ENCODE peak calls at places on chromosomes 3 and 15, in nine cellular contexts. K is spleen; I is stimulated activated CD8-positive, alpha-beta memory T cell treated with anti-CD3 and anti-CD28 coated beads, Interleukin-7, amount 100 ng/mL, for 24 hours; T is aorta; S is RWPE1; P is dermis microvascular lymphatic vessel endothelial cell; A is stimulated activated naive CD4-positive, alpha-beta T cell treated with Interleukin-2 at 50 U/mL for 16 hours; W is ascending aorta; F is CD8-positive, alpha-beta memory T cell. B is an unnamed sample.

GRCh38 chr3:30607032-30607833 is 832 bp downstream of the TGFBR2 start:
- DNase-seq in S (peak), A (peak), I (peak), F (peak), T (peak), W (peak), K (peak), P (no peak), B (peak)

GRCh38 chr3:81105761-81106160 is 655.7 kb downstream of the GBE1 start:
- DNase-seq in S (no peak), P (no peak), W (no peak), F (no peak), T (no peak), K (no peak), I (no peak), A (no peak), B (no peak)

GRCh38 chr15:89365457-89366055 is 30.9 kb upstream of the POLG start:
- DNase-seq in A (no peak), T (no peak), F (no peak), K (no peak), I (no peak), S (no peak), P (no peak), W (no peak), B (peak)

GRCh38 chr15:38714309-38715072 is 149.9 kb upstream of the RASGRP1 start:
- DNase-seq in A (no peak), W (no peak), K (no peak), I (no peak), S (peak), P (peak), T (peak), F (no peak), B (no peak)

GRCh38 chr3:13282528-13282985 is 137.6 kb downstream of the NUP210 start:
- DNase-seq in F (no peak), K (peak), P (no peak), T (no peak), S (no peak), A (no peak), W (no peak), I (no peak), B (peak)

GRCh38 chr3:141174683-141175082 is 56.9 kb upstream of the PXYLP1 start:
- DNase-seq in F (no peak), S (no peak), I (no peak), A (no peak), K (no peak), P (no peak), W (no peak), T (no peak), B (no peak)

GRCh38 chr3:166114448-166114847 is 277.2 kb upstream of the BCHE start:
- DNase-seq in F (no peak), T (no peak), A (no peak), W (no peak), K (no peak), P (no peak), S (no peak), I (no peak), B (no peak)

GRCh38 chr3:126496894-126497850 is 20.4 kb downstream of the UROC1 start:
- DNase-seq in F (no peak), I (no peak), P (no peak), A (no peak), W (no peak), T (peak), S (no peak), K (peak), B (no peak)